ENCODE peak calls at places on chromosomes 5 and 9, in five cellular contexts. L, W, A, V and I are unnamed samples.

GRCh38 chr5:5288236-5288635 is 134.2 kb upstream of the ICE1 start:
- DNase-seq in L (no peak), W (no peak), A (no peak), V (no peak), I (no peak)

GRCh38 chr5:135400866-135401265 is 1.8 kb upstream of the MACROH2A1 start:
- DNase-seq in L (peak), W (no peak), A (no peak), V (no peak), I (no peak)

GRCh38 chr5:75405296-75405695 is 68.3 kb downstream of the HMGCR start:
- DNase-seq in L (no peak), W (no peak), A (no peak), V (no peak), I (no peak)

GRCh38 chr5:152560508-152561137 is 155.5 kb upstream of the NMUR2 start:
- DNase-seq in L (peak), W (peak), A (peak), V (no peak), I (no peak)

GRCh38 chr9:38112010-38112409 is 43.0 kb upstream of the SHB start:
- DNase-seq in L (no peak), W (no peak), A (no peak), V (no peak), I (no peak)

GRCh38 chr9:134559013-134559412 is 82.6 kb upstream of the COL5A1 start:
- DNase-seq in L (no peak), W (peak), A (no peak), V (peak), I (no peak)

GRCh38 chr9:38066907-38067610 is 2.0 kb downstream of the SHB start:
- DNase-seq in L (peak), W (peak), A (peak), V (peak), I (no peak)

GRCh38 chr9:82665324-82665723 is 397.6 kb downstream of the RASEF start:
- DNase-seq in L (no peak), W (no peak), A (no peak), V (no peak), I (no peak)

GRCh38 chr5:15492545-15492944 is 7.4 kb upstream of the FBXL7 start:
- DNase-seq in L (peak), W (no peak), A (no peak), V (no peak), I (no peak)

GRCh38 chr9:93968451-93969327 is 13.5 kb upstream of the BARX1 start:
- DNase-seq in L (no peak), W (no peak), A (no peak), V (no peak), I (no peak)

GRCh38 chr5:116388564-116389258 is 185.9 kb downstream of the SEMA6A start:
- DNase-seq in L (peak), W (peak), A (no peak), V (peak), I (no peak)

GRCh38 chr9:126702501-126703329 is 89.0 kb downstream of the LMX1B start:
- DNase-seq in L (peak), W (peak), A (peak), V (no peak), I (no peak)

GRCh38 chr9:134313470-134313869 is 12.8 kb upstream of the RXRA start:
- DNase-seq in L (no peak), W (peak), A (no peak), V (no peak), I (no peak)

GRCh38 chr5:98796197-98796972 is 22.9 kb downstream of the RGMB start:
- DNase-seq in L (peak), W (no peak), A (peak), V (peak), I (no peak)

GRCh38 chr9:111662851-111663823 is 1.7 kb downstream of the GNG10 start:
- DNase-seq in L (peak), W (no peak), A (peak), V (no peak), I (no peak)

GRCh38 chr5:42454216-42454995 is 31.2 kb downstream of the GHR start:
- DNase-seq in L (no peak), W (no peak), A (no peak), V (no peak), I (no peak)

GRCh38 chr9:125189011-125189360 is 617 bp downstream of the PPP6C start:
- DNase-seq in L (peak), W (peak), A (peak), V (no peak), I (no peak)

GRCh38 chr9:15308511-15308910 is 1.5 kb upstream of the TTC39B start:
- DNase-seq in L (no peak), W (no peak), A (no peak), V (no peak), I (no peak)

GRCh38 chr5:170606939-170607338 is 103.1 kb downstream of the KCNIP1 start:
- DNase-seq in L (no peak), W (no peak), A (no peak), V (no peak), I (no peak)

GRCh38 chr9:128634651-128635262 is 21.9 kb downstream of the DYNC2I2 start:
- DNase-seq in L (no peak), W (no peak), A (no peak), V (no peak), I (no peak)

GRCh38 chr9:134720796-134721195 is 79.2 kb downstream of the COL5A1 start:
- DNase-seq in L (no peak), W (no peak), A (no peak), V (no peak), I (no peak)

GRCh38 chr9:8338249-8338721 is 538.7 kb upstream of the DMAC1 start:
- DNase-seq in L (no peak), W (no peak), A (no peak), V (no peak), I (no peak)

GRCh38 chr9:137316012-137316981 is 14.2 kb upstream of the NRARP start:
- DNase-seq in L (peak), W (peak), A (peak), V (peak), I (no peak)

GRCh38 chr5:134887593-134888159 is 13.5 kb downstream of the TXNDC15 start:
- DNase-seq in L (peak), W (no peak), A (no peak), V (no peak), I (no peak)

GRCh38 chr5:16573401-16573800 is 43.4 kb downstream of the RETREG1 start:
- DNase-seq in L (no peak), W (no peak), A (no peak), V (no peak), I (no peak)

GRCh38 chr5:68187268-68188055 is 28.1 kb upstream of the PIK3R1 start:
- DNase-seq in L (peak), W (no peak), A (no peak), V (peak), I (no peak)

GRCh38 chr5:109136906-109137305 is 272.9 kb downstream of the PJA2 start:
- DNase-seq in L (no peak), W (no peak), A (no peak), V (no peak), I (no peak)

GRCh38 chr9:26685857-26686256 is 206.7 kb downstream of the CAAP1 start:
- DNase-seq in L (no peak), W (no peak), A (no peak), V (no peak), I (no peak)

GRCh38 chr9:135904121-135904520 is 3.2 kb downstream of the CAMSAP1 start:
- DNase-seq in L (no peak), W (peak), A (no peak), V (no peak), I (no peak)

GRCh38 chr9:129146441-129146933 is 31.6 kb downstream of the IER5L start:
- DNase-seq in L (no peak), W (no peak), A (no peak), V (peak), I (no peak)

DNA sequence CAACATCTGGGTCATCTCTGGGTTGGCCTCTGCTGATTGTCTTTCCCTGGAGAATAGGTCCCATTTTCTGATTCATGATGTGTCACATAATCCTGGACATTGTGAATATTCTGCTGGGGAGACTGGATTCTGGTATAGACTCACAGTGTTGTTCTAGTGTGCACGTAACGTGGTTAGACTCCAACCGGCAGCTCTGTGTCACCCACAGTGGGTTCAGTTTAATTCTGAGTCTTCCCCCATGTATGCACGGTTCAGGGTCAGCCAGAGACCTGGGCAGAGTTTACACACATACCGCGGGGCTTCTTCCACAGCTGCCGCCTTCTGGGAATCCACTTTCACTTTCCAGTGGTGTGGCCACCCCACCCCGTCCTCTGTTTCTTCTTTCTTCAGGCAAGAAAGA is 38.0 kb upstream of the LRRC14B start:
- DNase-seq in L (no peak), W (no peak), A (no peak), V (no peak), I (no peak)
- TF ChIP-seq CTCF in L (no peak), W (no peak), A (no peak), V (no peak), I (no peak)

DNA sequence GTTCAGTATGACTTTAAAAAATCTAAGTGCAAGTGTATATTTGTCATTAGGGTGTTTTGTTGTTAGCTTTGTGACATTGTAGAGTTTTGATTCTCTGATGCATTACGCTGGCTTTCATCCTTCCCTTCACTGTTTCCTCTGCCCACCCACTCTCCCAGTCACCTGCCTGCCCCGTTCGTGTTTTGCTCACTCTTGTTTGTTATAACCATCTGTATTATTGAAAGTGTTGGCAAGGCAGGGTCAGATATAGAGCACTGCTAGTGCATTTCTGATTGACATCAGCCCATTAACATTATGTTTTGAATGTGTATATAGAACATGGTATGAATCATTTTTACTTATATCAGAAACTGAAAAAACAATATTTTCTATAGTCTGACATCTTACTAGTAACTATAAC is 27.3 kb downstream of the SCGB3A1 start:
- DNase-seq in L (no peak), W (no peak), A (peak), V (no peak), I (no peak)
- TF ChIP-seq CTCF in L (no peak), W (no peak), A (no peak), V (no peak), I (no peak)

GRCh38 chr5:38724301-38725030 is 121.3 kb upstream of the OSMR start:
- DNase-seq in L (no peak), W (no peak), A (no peak), V (no peak), I (no peak)

GRCh38 chr5:38723423-38723822 is 122.4 kb upstream of the OSMR start:
- DNase-seq in L (no peak), W (no peak), A (no peak), V (no peak), I (no peak)

GRCh38 chr5:38725419-38725865 is 120.4 kb upstream of the OSMR start:
- DNase-seq in L (no peak), W (no peak), A (no peak), V (no peak), I (no peak)

GRCh38 chr5:38722918-38723317 is 122.9 kb upstream of the OSMR start:
- DNase-seq in L (no peak), W (no peak), A (no peak), V (no peak), I (no peak)

GRCh38 chr5:38726279-38726678 is 119.5 kb upstream of the OSMR start:
- DNase-seq in L (no peak), W (no peak), A (no peak), V (no peak), I (no peak)
- TF ChIP-seq CTCF in L (peak), W (no peak), A (no peak), V (no peak), I (no peak)

GRCh38 chr9:113508111-113508749 is 44.7 kb downstream of the RGS3 start:
- DNase-seq in L (peak), W (peak), A (peak), V (no peak), I (peak)
- TF ChIP-seq CTCF in L (peak), W (no peak), A (no peak), V (no peak), I (peak)

GRCh38 chr9:88920645-88921044 is 70.6 kb upstream of the S1PR3 start:
- DNase-seq in L (peak), W (no peak), A (no peak), V (no peak), I (no peak)
- TF ChIP-seq CTCF in L (peak), W (no peak), A (no peak), V (no peak), I (no peak)

GRCh38 chr5:133236976-133237375 is 185.2 kb downstream of the HSPA4 start:
- DNase-seq in L (no peak), W (peak), A (no peak), V (no peak), I (no peak)
- TF ChIP-seq CTCF in L (no peak), W (no peak), A (no peak), V (no peak), I (no peak)

GRCh38 chr5:107470007-107470582 is 200.6 kb downstream of the EFNA5 start:
- DNase-seq in L (no peak), W (no peak), A (no peak), V (no peak), I (no peak)
- TF ChIP-seq CTCF in L (no peak), W (no peak), A (no peak), V (no peak), I (no peak)

DNA sequence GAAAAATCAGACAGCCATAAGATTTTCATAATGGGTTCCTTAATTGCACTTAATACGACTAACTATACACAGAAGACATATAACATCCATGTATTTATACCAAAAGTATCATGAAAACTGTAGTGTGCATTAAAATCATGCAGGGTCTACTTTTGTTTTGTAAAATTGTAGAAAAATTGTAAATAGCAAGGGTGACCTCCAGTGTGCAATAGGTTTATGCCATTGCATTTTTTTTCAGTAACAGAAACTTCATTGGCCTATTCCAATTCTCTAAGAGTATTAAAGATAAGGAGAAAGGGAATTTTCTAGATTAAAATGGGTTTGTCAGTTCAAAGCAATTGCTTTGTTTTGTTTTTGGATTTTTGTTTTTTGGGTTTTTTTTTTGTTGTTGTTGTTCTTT is 307.5 kb downstream of the KIAA0825 start:
- DNase-seq in L (no peak), W (no peak), A (no peak), V (no peak), I (no peak)
- TF ChIP-seq CTCF in L (no peak), W (no peak), A (no peak), V (no peak), I (no peak)

DNA sequence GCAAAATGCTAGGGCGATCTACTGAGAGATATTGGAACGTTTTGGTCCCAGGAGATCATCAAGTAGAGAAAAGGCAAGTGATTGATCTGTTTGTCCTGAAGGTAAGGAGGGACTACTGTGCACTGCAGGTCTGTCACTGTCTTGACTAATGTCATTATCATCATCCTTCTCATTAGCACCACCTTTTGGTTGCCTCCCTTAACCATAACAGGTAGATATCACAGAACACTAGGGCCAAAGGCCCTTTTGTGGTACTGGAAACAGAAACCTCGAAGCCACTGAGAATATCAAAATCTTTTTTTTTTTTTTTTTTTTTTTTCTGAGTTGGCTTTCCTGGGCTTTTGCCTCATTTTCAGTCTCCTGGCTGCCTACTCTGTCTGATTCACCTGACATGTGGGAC is 134.0 kb downstream of the KCTD16 start:
- DNase-seq in L (no peak), W (no peak), A (no peak), V (no peak), I (no peak)
- TF ChIP-seq CTCF in L (peak), W (no peak), A (no peak), V (no peak), I (no peak)